ENCODE peak calls at places on chromosomes 6 and 20, in six cellular contexts. L is A549, P is bronchial epithelial cell, N is left ventricle myocardium inferior, F is Panc1, Q is astrocyte. O is an unnamed sample.

GRCh38 chr6:1625926-1626413 is 16.3 kb downstream of the FOXC1 start:
- DNase-seq in L (no peak), P (no peak), N (no peak), F (no peak), Q (no peak), O (peak; percentile 57)

GRCh38 chr20:5040345-5040744 is 39.0 kb upstream of the SLC23A2 start:
- DNase-seq in L (no peak), P (no peak), N (no peak), F (no peak), Q (no peak), O (no peak)

GRCh38 chr6:128676456-128676855 is 156.1 kb upstream of the PTPRK start:
- DNase-seq in L (no peak), P (peak; percentile 69), N (no peak), F (no peak), Q (no peak), O (no peak)

GRCh38 chr20:18849131-18849530 is 35.5 kb downstream of the SCP2D1 start:
- DNase-seq in L (no peak), P (no peak), N (no peak), F (no peak), Q (no peak), O (no peak)

GRCh38 chr6:142757827-142758226 is 187.1 kb downstream of the HIVEP2 start:
- DNase-seq in L (no peak), P (no peak), N (no peak), F (no peak), Q (no peak), O (no peak)

GRCh38 chr6:49556429-49556837 is 6.0 kb downstream of the C6orf141 start:
- DNase-seq in L (peak; percentile 87), P (peak; percentile 99), N (no peak), F (peak; percentile 74), Q (peak; percentile 88), O (peak; percentile 73)

GRCh38 chr6:125867483-125867935 is 76.7 kb downstream of the NCOA7 start:
- DNase-seq in L (peak; percentile 37), P (peak; percentile 92), N (no peak), F (no peak), Q (peak; percentile 85), O (peak; percentile 86)

GRCh38 chr6:46056906-46057529 is 41.4 kb upstream of the CLIC5 start:
- DNase-seq in L (no peak), P (no peak), N (no peak), F (no peak), Q (peak; percentile 50), O (peak; percentile 7)

GRCh38 chr6:134373282-134373922 is 55.5 kb upstream of the SGK1 start:
- DNase-seq in L (peak; percentile 59), P (peak; percentile 82), N (peak; percentile 23), F (no peak), Q (peak; percentile 82), O (peak; percentile 92)

GRCh38 chr6:118485601-118486550 is 62.2 kb upstream of the PLN start:
- DNase-seq in L (no peak), P (peak; percentile 4), N (no peak), F (no peak), Q (no peak), O (peak; percentile 17)

GRCh38 chr6:159981591-159982245 is 12.8 kb downstream of the IGF2R start:
- DNase-seq in L (no peak), P (no peak), N (no peak), F (no peak), Q (peak; percentile 89), O (peak; percentile 79)

GRCh38 chr6:169963581-169964297 is 212.3 kb downstream of the ERMARD start:
- DNase-seq in L (no peak), P (no peak), N (no peak), F (no peak), Q (no peak), O (no peak)

GRCh38 chr20:3203315-3204123 is 963 bp downstream of the DDRGK1 start:
- DNase-seq in L (no peak), P (no peak), N (no peak), F (no peak), Q (no peak), O (peak; percentile 32)

GRCh38 chr20:59705651-59706101 is 101.3 kb downstream of the PHACTR3 start:
- DNase-seq in L (no peak), P (no peak), N (no peak), F (no peak), Q (no peak), O (no peak)

GRCh38 chr6:12266571-12266970 is 23.6 kb upstream of the EDN1 start:
- DNase-seq in L (no peak), P (peak; percentile 56), N (no peak), F (no peak), Q (peak; percentile 85), O (peak; percentile 43)

GRCh38 chr6:157265630-157266029 is 57.7 kb downstream of the TMEM242 start:
- DNase-seq in L (no peak), P (no peak), N (no peak), F (no peak), Q (no peak), O (no peak)

GRCh38 chr6:34795836-34796425 is 4.0 kb downstream of the BLTP3A start:
- DNase-seq in L (peak; percentile 7), P (no peak), N (no peak), F (no peak), Q (peak; percentile 45), O (peak; percentile 33)

GRCh38 chr6:37489697-37490336 is 9.9 kb downstream of the CCDC167 start:
- DNase-seq in L (no peak), P (no peak), N (no peak), F (no peak), Q (no peak), O (no peak)

GRCh38 chr20:62088258-62089127 is 22.8 kb upstream of the TAF4 start:
- DNase-seq in L (peak; percentile 94), P (peak; percentile 97), N (no peak), F (peak; percentile 97), Q (peak; percentile 87), O (peak; percentile 62)

GRCh38 chr20:50203951-50204937 is 13.6 kb downstream of the CEBPB start:
- DNase-seq in L (no peak), P (no peak), N (no peak), F (no peak), Q (no peak), O (no peak)

GRCh38 chr20:63574156-63574828 is at the start of gene HELZ2:
- DNase-seq in L (no peak), P (peak; percentile 20), N (peak; percentile 82), F (no peak), Q (peak; percentile 16), O (peak; percentile 48)

GRCh38 chr20:22511943-22512910 is 72.1 kb downstream of the FOXA2 start:
- DNase-seq in L (peak; percentile 42), P (peak; percentile 62), N (no peak), F (no peak), Q (no peak), O (peak; percentile 74)

GRCh38 chr6:46993846-46994245 is 48.3 kb downstream of the ADGRF1 start:
- DNase-seq in L (peak; percentile 61), P (peak; percentile 97), N (no peak), F (peak; percentile 50), Q (peak; percentile 99), O (peak; percentile 85)

GRCh38 chr6:110116258-110116657 is 63.2 kb downstream of the WASF1 start:
- DNase-seq in L (no peak), P (peak; percentile 65), N (no peak), F (no peak), Q (no peak), O (no peak)

GRCh38 chr6:155264704-155265320 is 999 bp downstream of the CLDN20 start:
- DNase-seq in L (no peak), P (no peak), N (no peak), F (no peak), Q (no peak), O (peak; percentile 13)

GRCh38 chr6:56874328-56874727 is 80.6 kb upstream of the BEND6 start:
- DNase-seq in L (no peak), P (no peak), N (no peak), F (no peak), Q (no peak), O (no peak)

GRCh38 chr6:56865081-56865875 is 89.6 kb upstream of the BEND6 start:
- DNase-seq in L (no peak), P (peak; percentile 52), N (no peak), F (no peak), Q (no peak), O (no peak)

GRCh38 chr6:56866917-56867522 is 87.9 kb upstream of the BEND6 start:
- DNase-seq in L (peak; percentile 17), P (peak; percentile 68), N (no peak), F (no peak), Q (no peak), O (peak; percentile 48)

GRCh38 chr6:56868687-56869086 is 86.2 kb upstream of the BEND6 start:
- DNase-seq in L (peak; percentile 37), P (peak; percentile 92), N (no peak), F (no peak), Q (peak; percentile 89), O (peak; percentile 76)

GRCh38 chr6:56869346-56869745 is 85.6 kb upstream of the BEND6 start:
- DNase-seq in L (no peak), P (no peak), N (no peak), F (no peak), Q (no peak), O (no peak)
- H3K4me3 ChIP-seq in L (no peak overlapping the region), P (no peak overlapping the region), N (no peak overlapping the region), F (no peak overlapping the region), Q (no peak overlapping the region), O (no peak overlapping the region)

GRCh38 chr6:106005013-106005412 is 81.1 kb upstream of the PRDM1 start:
- DNase-seq in L (no peak), P (no peak), N (no peak), F (no peak), Q (peak; percentile 75), O (peak; percentile 62)

GRCh38 chr6:106005954-106006353 is 80.2 kb upstream of the PRDM1 start:
- DNase-seq in L (no peak), P (no peak), N (no peak), F (no peak), Q (no peak), O (no peak)

GRCh38 chr6:105995403-105995699 is 90.8 kb upstream of the PRDM1 start:
- DNase-seq in L (no peak), P (no peak), N (no peak), F (no peak), Q (no peak), O (no peak)

GRCh38 chr6:106002005-106002404 is 84.1 kb upstream of the PRDM1 start:
- DNase-seq in L (no peak), P (no peak), N (no peak), F (no peak), Q (no peak), O (no peak)

GRCh38 chr6:106000935-106001334 is 85.2 kb upstream of the PRDM1 start:
- DNase-seq in L (no peak), P (no peak), N (no peak), F (no peak), Q (no peak), O (no peak)
- TF ChIP-seq CTCF in L (no peak), P (no peak), N (no peak), F (no peak), Q (no peak), O (no peak)

GRCh38 chr20:35276408-35276807 is 1.5 kb downstream of the MMP24OS start:
- DNase-seq in L (no peak), P (no peak), N (no peak), F (no peak), Q (no peak), O (no peak)
- H3K4me3 ChIP-seq in L (peak overlapping the region; percentile 76), P (no peak overlapping the region), N (peak overlapping the region; percentile 93), F (peak overlapping the region; percentile 88), Q (peak overlapping the region; percentile 87), O (peak overlapping the region; percentile 81)

DNA sequence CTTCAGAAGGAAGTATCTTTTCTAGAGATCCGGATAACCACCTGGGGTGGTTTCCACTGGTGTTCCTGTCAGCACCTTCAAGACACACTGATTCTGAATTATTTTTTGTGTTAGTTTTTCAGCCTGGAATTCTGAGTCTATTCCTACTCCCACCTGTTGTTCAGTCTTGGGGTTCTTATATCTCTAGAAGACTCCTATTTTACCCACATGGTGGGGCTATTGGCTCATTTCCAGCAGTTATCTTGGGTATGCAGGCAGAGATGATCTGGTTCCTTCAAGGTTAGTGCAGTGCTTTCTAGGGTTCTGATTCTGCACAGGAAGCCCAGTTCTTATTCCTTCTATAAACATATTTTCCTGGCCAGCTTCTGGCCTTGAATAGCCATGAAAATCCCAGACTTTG is 175.6 kb upstream of the PDE7B start:
- DNase-seq in L (peak; percentile 59), P (peak; percentile 29), N (no peak), F (peak; percentile 4), Q (no peak), O (peak; percentile 37)
- TF ChIP-seq CTCF in L (peak; percentile 42), P (no peak), N (peak; percentile 23), F (peak; percentile 24), Q (no peak), O (no peak)